ENCODE peak calls at places on chromosomes 13 and 19, in nine cellular contexts. D is adrenal gland, N is upper lobe of right lung, Z is T-helper 2 cell, Q is cardiac fibroblast, J is aorta, A is thyroid gland, O is AG10803, R is GM03348. H is an unnamed sample.

GRCh38 chr13:112997188-112998135 is 28.4 kb downstream of the MCF2L start:
- DNase-seq in J (no peak), R (no peak), Q (no peak), N (no peak), A (no peak), Z (no peak), O (no peak), D (no peak), H (no peak)

GRCh38 chr19:38151242-38151641 is 72.8 kb downstream of the DPF1 start:
- DNase-seq in Q (no peak), J (no peak), N (no peak), O (no peak), A (no peak), Z (no peak), D (no peak), R (no peak), H (no peak)

GRCh38 chr19:18895038-18895827 is 725 bp downstream of the CERS1 start:
- DNase-seq in J (no peak), A (peak), O (peak), Q (peak), Z (no peak), N (no peak), D (peak), R (peak), H (no peak)

GRCh38 chr19:18090545-18091216 is 3.9 kb upstream of the IL12RB1 start:
- DNase-seq in Q (peak), D (no peak), A (no peak), J (no peak), O (no peak), R (no peak), Z (no peak), N (no peak), H (no peak)

GRCh38 chr13:47005761-47006414 is 109.0 kb upstream of the HTR2A start:
- DNase-seq in A (no peak), Z (no peak), N (no peak), D (no peak), Q (no peak), J (no peak), O (peak), R (no peak), H (no peak)

GRCh38 chr19:19488041-19488874 is 27.1 kb downstream of the TSSK6 start:
- DNase-seq in N (no peak), Q (peak), O (no peak), D (peak), J (no peak), Z (no peak), A (no peak), R (no peak), H (no peak)

GRCh38 chr19:58538257-58539168 is 5.4 kb upstream of the TRIM28 start:
- DNase-seq in Z (no peak), A (peak), D (no peak), O (no peak), J (no peak), N (no peak), Q (no peak), R (no peak), H (no peak)

GRCh38 chr19:43527860-43528622 is 1.0 kb upstream of the ETHE1 start:
- DNase-seq in N (no peak), A (peak), D (peak), J (no peak), Q (peak), R (no peak), O (peak), Z (no peak), H (no peak)

GRCh38 chr13:50224534-50224933 is 209.3 kb downstream of the KCNRG start:
- DNase-seq in D (no peak), Q (peak), R (no peak), A (no peak), N (no peak), Z (no peak), O (peak), J (no peak), H (no peak)

GRCh38 chr13:51047434-51048165 is 63.5 kb downstream of the C13orf42 start:
- DNase-seq in N (no peak), Q (no peak), Z (no peak), R (no peak), O (no peak), A (no peak), J (no peak), D (no peak), H (no peak)

GRCh38 chr19:17236414-17236716 is 9.4 kb downstream of the NR2F6 start:
- DNase-seq in O (no peak), Q (no peak), A (no peak), R (no peak), J (no peak), D (no peak), N (no peak), Z (no peak), H (no peak)

GRCh38 chr13:35378939-35379338 is 97.5 kb downstream of the MAB21L1 start:
- DNase-seq in Z (no peak), A (no peak), O (no peak), D (no peak), N (no peak), J (no peak), Q (peak), R (no peak), H (no peak)

GRCh38 chr19:7942981-7943443 is 454 bp downstream of the TIMM44 start:
- DNase-seq in Z (no peak), D (no peak), R (no peak), A (no peak), J (no peak), N (no peak), Q (no peak), O (no peak), H (no peak)

GRCh38 chr13:31204592-31204991 is 4.8 kb downstream of the B3GLCT start:
- DNase-seq in O (peak), A (no peak), D (no peak), J (no peak), Q (peak), Z (no peak), N (no peak), R (peak), H (no peak)

GRCh38 chr19:4373601-4374441 is 26.5 kb downstream of the SH3GL1 start:
- DNase-seq in D (peak), J (peak), N (no peak), Q (peak), O (peak), Z (no peak), A (peak), R (peak), H (no peak)

GRCh38 chr13:113638806-113639205 is 19.2 kb downstream of the ATP4B start:
- DNase-seq in D (no peak), O (no peak), Q (no peak), A (no peak), N (no peak), R (no peak), Z (no peak), J (no peak), H (no peak)

GRCh38 chr13:36954542-36954941 is 34.5 kb upstream of the SMAD9 start:
- DNase-seq in D (no peak), A (no peak), Q (peak), Z (no peak), J (no peak), N (no peak), O (no peak), R (no peak), H (no peak)

GRCh38 chr19:33500586-33500985 is 21.0 kb downstream of the PEPD start:
- DNase-seq in Z (no peak), N (no peak), J (no peak), Q (no peak), R (no peak), O (no peak), D (no peak), A (no peak), H (no peak)

GRCh38 chr19:1884291-1884718 is 991 bp downstream of the ABHD17A start:
- DNase-seq in Q (no peak), N (no peak), J (no peak), D (no peak), R (no peak), A (no peak), O (no peak), Z (no peak), H (peak)

GRCh38 chr19:39141929-39142328 is 16.3 kb downstream of the PAK4 start:
- DNase-seq in O (no peak), Z (no peak), Q (no peak), R (no peak), J (no peak), D (no peak), N (no peak), A (no peak), H (no peak)

GRCh38 chr19:13794388-13794751 is 873 bp upstream of the ZSWIM4 start:
- DNase-seq in O (peak), Z (no peak), D (peak), N (peak), Q (peak), A (peak), J (peak), R (peak), H (no peak)

GRCh38 chr19:47750752-47751151 is 5.4 kb downstream of the NOP53 start:
- DNase-seq in A (no peak), Z (no peak), J (no peak), O (no peak), R (no peak), Q (no peak), N (no peak), D (no peak), H (no peak)

GRCh38 chr13:44649118-44649455 is 73.0 kb upstream of the TSC22D1 start:
- DNase-seq in D (no peak), Z (no peak), N (no peak), Q (no peak), J (no peak), A (no peak), R (no peak), O (no peak), H (peak)

GRCh38 chr13:98672947-98673545 is 79.4 kb downstream of the SLC15A1 start:
- DNase-seq in J (peak), O (peak), Q (peak), N (peak), R (peak), D (peak), Z (peak), A (peak), H (peak)

GRCh38 chr13:98014766-98015165 is 61.3 kb downstream of the IPO5 start:
- DNase-seq in O (peak), Z (no peak), D (no peak), J (no peak), A (no peak), Q (peak), R (peak), N (no peak), H (no peak)

GRCh38 chr19:582497-583197 is 7.0 kb upstream of the HCN2 start:
- DNase-seq in A (no peak), Q (peak), D (peak), N (no peak), R (no peak), Z (no peak), J (no peak), O (no peak), H (no peak)

GRCh38 chr13:50664961-50665360 is 178.5 kb downstream of the DLEU7 start:
- DNase-seq in Q (no peak), J (no peak), N (no peak), Z (no peak), A (no peak), R (no peak), D (no peak), O (no peak), H (no peak)

GRCh38 chr19:6710273-6711077 is 10.0 kb downstream of the C3 start:
- DNase-seq in N (no peak), Q (no peak), A (no peak), Z (no peak), J (peak), R (no peak), D (no peak), O (no peak), H (no peak)

GRCh38 chr13:110306340-110306959 is 507 bp downstream of the COL4A1 start:
- DNase-seq in N (no peak), D (no peak), O (peak), Q (peak), A (peak), Z (no peak), R (peak), J (no peak), H (no peak)

GRCh38 chr19:459724-460511 is 915 bp downstream of the SHC2 start:
- DNase-seq in Q (peak), Z (no peak), R (peak), O (peak), D (peak), J (no peak), A (peak), N (peak), H (no peak)

GRCh38 chr19:43474986-43475705 is 9.7 kb upstream of the LYPD3 start:
- DNase-seq in J (peak), D (peak), Q (peak), N (peak), O (peak), Z (peak), A (peak), R (peak), H (peak)

GRCh38 chr19:46610851-46611770 is 10.0 kb downstream of the CALM3 start:
- DNase-seq in D (peak), Z (no peak), R (peak), N (peak), A (no peak), Q (no peak), O (peak), J (peak), H (no peak)

GRCh38 chr13:62799931-62800436 is 1384.3 kb upstream of the PCDH20 start:
- DNase-seq in J (no peak), O (no peak), D (no peak), Q (no peak), N (no peak), Z (no peak), R (no peak), A (no peak), H (no peak)

GRCh38 chr19:13797870-13798269 is 2.6 kb downstream of the ZSWIM4 start:
- DNase-seq in R (peak), D (peak), Q (peak), A (peak), N (no peak), J (peak), O (peak), Z (no peak), H (no peak)

GRCh38 chr19:41373993-41374392 is 2.3 kb upstream of the TMEM91 start:
- DNase-seq in D (peak), O (peak), R (peak), Z (no peak), N (peak), Q (peak), A (peak), J (peak), H (no peak)

GRCh38 chr19:18796239-18796638 is 5.1 kb upstream of the COMP start:
- DNase-seq in D (no peak), R (no peak), Z (no peak), J (no peak), A (no peak), Q (peak), N (no peak), O (no peak), H (no peak)

GRCh38 chr19:3532154-3533019 is 6.6 kb upstream of the TEKTIP1 start:
- DNase-seq in D (no peak), Z (no peak), N (no peak), R (no peak), J (no peak), Q (no peak), A (no peak), O (no peak), H (no peak)

GRCh38 chr19:20928371-20928770 is 5.3 kb downstream of the ZNF85 start:
- DNase-seq in O (peak), D (no peak), J (no peak), R (peak), A (no peak), N (no peak), Z (no peak), Q (peak), H (no peak)

GRCh38 chr19:5774921-5775320 is 9.6 kb downstream of the PRR22 start:
- DNase-seq in D (no peak), A (peak), N (no peak), Z (no peak), O (peak), R (no peak), J (no peak), Q (no peak), H (no peak)